ENCODE peak calls at places on chromosomes 4 and X, in ten cellular contexts. O is IMR-90; H is CD4-positive, alpha-beta T cell; K is SK-N-SH; C is tibial artery; M is Caco-2; D is Panc1; W is psoas muscle; Z is BE2C; L is adrenal gland. G is an unnamed sample.

GRCh38 chr4:8019396-8020365 is 80.0 kb upstream of the AFAP1 start:
- DNase-seq in W (no peak), O (no peak), D (no peak), M (no peak), L (no peak), Z (no peak), H (no peak), C (no peak), K (peak; percentile 64), G (no peak)

GRCh38 chr4:163367651-163368050 is 24.0 kb downstream of the NPY5R start:
- DNase-seq in Z (no peak), K (no peak), W (no peak), O (no peak), L (no peak), D (no peak), C (no peak), M (no peak), H (no peak), G (no peak)

GRCh38 chr4:53185853-53186590 is 179.8 kb downstream of the SCFD2 start:
- DNase-seq in W (no peak), L (no peak), Z (no peak), M (no peak), D (no peak), C (no peak), K (no peak), H (no peak), O (peak; percentile 85), G (no peak)

GRCh38 chr4:104451573-104451972 is 43.1 kb downstream of the CXXC4 start:
- DNase-seq in Z (no peak), C (no peak), L (no peak), M (no peak), D (peak; percentile 2), H (no peak), O (no peak), K (peak; percentile 1), W (no peak), G (no peak)

GRCh38 chrX:104172788-104173187 is 6.5 kb downstream of the FAM199X start:
- DNase-seq in K (no peak), C (no peak), D (no peak), Z (no peak), H (no peak), L (no peak), O (no peak), W (no peak), M (no peak), G (no peak)

GRCh38 chrX:80876877-80877276 is 67.2 kb upstream of the BRWD3 start:
- DNase-seq in O (peak; percentile 44), Z (no peak), C (no peak), W (no peak), K (peak; percentile 12), D (peak; percentile 10), H (no peak), L (no peak), M (no peak), G (no peak)

GRCh38 chrX:134688839-134689238 is 30.6 kb upstream of the PLAC1 start:
- DNase-seq in M (no peak), K (no peak), D (no peak), C (no peak), L (no peak), Z (no peak), W (no peak), O (peak; percentile 76), H (no peak), G (no peak)

GRCh38 chr4:57206172-57206571 is 96.0 kb upstream of the IGFBP7 start:
- DNase-seq in K (no peak), O (no peak), W (no peak), L (no peak), Z (no peak), M (no peak), C (no peak), H (no peak), D (no peak), G (no peak)

GRCh38 chr4:7295201-7295916 is 103.0 kb downstream of the SORCS2 start:
- DNase-seq in Z (no peak), K (peak; percentile 46), W (peak; percentile 24), C (no peak), O (no peak), D (no peak), H (no peak), M (no peak), L (no peak), G (no peak)

GRCh38 chrX:119640621-119641020 is 34.4 kb upstream of the NKRF start:
- DNase-seq in Z (no peak), L (no peak), H (no peak), D (no peak), W (no peak), O (no peak), M (no peak), K (no peak), C (no peak), G (no peak)

GRCh38 chr4:168877779-168878491 is 132.1 kb downstream of the CBR4 start:
- DNase-seq in C (peak; percentile 56), M (no peak), L (peak; percentile 58), Z (peak; percentile 69), K (peak; percentile 63), O (no peak), W (peak; percentile 59), H (peak; percentile 34), D (no peak), G (no peak)

GRCh38 chr4:25837107-25837506 is 25.7 kb downstream of the SEL1L3 start:
- DNase-seq in K (no peak), W (no peak), C (no peak), Z (no peak), L (no peak), O (no peak), D (no peak), H (no peak), M (no peak), G (no peak)

GRCh38 chrX:78543281-78543680 is 115.8 kb downstream of the RTL3 start:
- DNase-seq in W (no peak), D (no peak), Z (no peak), H (no peak), O (no peak), L (no peak), K (no peak), M (no peak), C (no peak), G (no peak)

GRCh38 chrX:78540171-78540570 is 119.0 kb downstream of the RTL3 start:
- DNase-seq in Z (no peak), L (no peak), K (no peak), C (no peak), W (no peak), H (no peak), M (no peak), O (no peak), D (no peak), G (no peak)

GRCh38 chrX:78548012-78548411 is 111.1 kb downstream of the RTL3 start:
- DNase-seq in C (no peak), H (no peak), M (no peak), D (no peak), Z (no peak), O (peak; percentile 26), W (no peak), K (no peak), L (no peak), G (no peak)

GRCh38 chrX:78545233-78545632 is 113.9 kb downstream of the RTL3 start:
- DNase-seq in K (no peak), O (no peak), Z (no peak), M (no peak), C (no peak), D (no peak), W (no peak), H (no peak), L (no peak), G (no peak)
- H3K9me3 ChIP-seq in K (peaks cover 4% of the 10 kb centered on the region), O (no peaks in the 10 kb centered on the region), Z (no peaks in the 10 kb centered on the region), M (no peaks in the 10 kb centered on the region), C (peaks cover 10% of the 10 kb centered on the region), D (no peaks in the 10 kb centered on the region), W (peaks cover 14% of the 10 kb centered on the region), H (no peaks in the 10 kb centered on the region), L (no peaks in the 10 kb centered on the region), G (no peaks in the 10 kb centered on the region)

GRCh38 chr4:46016306-46016705 is 107.5 kb downstream of the GABRG1 start:
- DNase-seq in Z (no peak), L (no peak), W (no peak), O (no peak), H (no peak), D (no peak), M (no peak), K (no peak), C (no peak), G (no peak)
- TF ChIP-seq CTCF in Z (no peak), L (no peak), W (no peak), O (no peak), H (no peak), D (no peak), M (no peak), K (no peak), C (no peak), G (no peak)

DNA sequence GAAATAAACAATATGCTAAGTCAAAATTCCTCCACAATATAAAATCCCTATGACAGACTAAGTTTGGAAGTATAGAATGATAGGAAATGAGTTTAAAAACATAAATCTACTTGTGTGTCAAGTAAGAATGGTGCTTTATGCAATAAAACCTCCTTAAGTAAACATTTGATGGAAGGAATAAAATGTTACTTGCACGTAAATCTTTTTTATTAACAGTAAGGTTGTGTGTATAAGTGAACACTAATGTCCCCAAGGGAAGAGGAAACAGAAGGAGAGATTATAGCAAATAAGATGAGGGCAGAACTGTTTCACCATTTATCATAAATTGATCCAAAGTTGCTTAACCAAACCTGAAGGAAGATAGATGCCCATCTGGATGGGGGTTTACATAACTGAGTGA is 86.8 kb downstream of the FRMPD4 start:
- DNase-seq in K (no peak), D (no peak), O (no peak), L (no peak), W (no peak), H (no peak), M (no peak), Z (no peak), C (no peak), G (no peak)
- H3K27me3 ChIP-seq in K (no peaks in the 10 kb centered on the region), D (no peaks in the 10 kb centered on the region), O (no peaks in the 10 kb centered on the region), L (no peaks in the 10 kb centered on the region), W (no peaks in the 10 kb centered on the region), H (no peaks in the 10 kb centered on the region), M (no peaks in the 10 kb centered on the region), Z (no peaks in the 10 kb centered on the region), C (no peaks in the 10 kb centered on the region), G (no peaks in the 10 kb centered on the region)

GRCh38 chr4:80614319-80614718 is 278.8 kb downstream of the CFAP299 start:
- DNase-seq in L (no peak), M (no peak), O (no peak), C (no peak), K (no peak), W (no peak), Z (no peak), H (no peak), D (no peak), G (no peak)

GRCh38 chr4:80615099-80615498 is 279.6 kb downstream of the CFAP299 start:
- DNase-seq in M (no peak), C (no peak), D (no peak), H (no peak), O (no peak), L (no peak), W (no peak), K (no peak), Z (no peak), G (no peak)

DNA sequence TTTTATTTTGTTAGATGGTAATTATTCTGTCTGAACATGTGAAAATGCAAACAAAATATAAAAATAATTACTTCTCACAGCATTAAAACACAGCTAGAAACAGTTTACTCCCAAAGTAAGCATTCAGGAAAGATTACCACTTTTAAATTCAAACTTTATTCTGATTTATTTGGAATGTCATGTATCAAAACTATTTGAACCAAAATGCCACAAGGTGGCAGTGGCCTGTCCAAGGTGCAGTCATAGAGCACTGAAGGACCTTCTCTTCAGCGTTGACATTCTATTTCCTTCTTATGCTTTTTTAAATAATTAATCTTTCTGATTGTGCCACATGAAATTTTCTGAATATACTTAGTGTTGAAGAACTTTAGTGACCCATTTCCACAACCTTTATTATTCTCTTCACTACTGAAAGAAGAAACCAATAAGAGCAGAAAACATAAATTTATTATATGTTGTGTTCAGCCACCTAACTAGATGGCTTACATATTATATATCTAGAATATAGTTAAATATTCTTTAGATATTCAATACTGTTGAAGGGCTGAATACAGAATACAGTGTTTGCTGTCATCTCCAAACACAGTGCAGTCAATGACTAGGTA is 283.6 kb downstream of the CFAP299 start:
- DNase-seq in Z (no peak), M (no peak), W (no peak), O (no peak), C (no peak), K (no peak), D (no peak), H (no peak), L (no peak), G (no peak)
- H3K9me3 ChIP-seq in Z (no peaks in the 10 kb centered on the region), M (no peaks in the 10 kb centered on the region), W (no peaks in the 10 kb centered on the region), O (peaks cover 5% of the 10 kb centered on the region), C (peaks cover 7% of the 10 kb centered on the region), K (no peaks in the 10 kb centered on the region), D (no peaks in the 10 kb centered on the region), H (peaks cover 9% of the 10 kb centered on the region), L (no peaks in the 10 kb centered on the region), G (no peaks in the 10 kb centered on the region)